ENCODE peak calls at places on chromosomes 3 and 15, in ten cellular contexts. S is BE2C; M is right atrium auricular region; N is breast epithelium; I is pancreas; Y is heart right ventricle; Z is mesendoderm; H is tibial nerve; P is CD8-positive, alpha-beta T cell; X is GM23248. A is an unnamed sample. For H3K4me1, the result is how much of the 10 kb centered on the place peaks cover.

GRCh38 chr3:152076148-152076547 is 192.6 kb upstream of the MBNL1 start:
- DNase-seq in S (no peak), M (no peak), N (no peak), I (no peak), Y (no peak), Z (no peak), H (no peak), P (no peak), X (peak), A (no peak)

GRCh38 chr3:185733980-185734724 is 90.7 kb downstream of the IGF2BP2 start:
- DNase-seq in S (peak), M (no peak), N (peak), I (no peak), Y (no peak), Z (peak), H (peak), P (no peak), X (peak), A (peak)

GRCh38 chr3:54591157-54591556 is 336.7 kb downstream of the LRTM1 start:
- DNase-seq in S (no peak), M (no peak), N (no peak), I (no peak), Y (no peak), Z (no peak), H (no peak), P (no peak), X (no peak), A (no peak)

GRCh38 chr15:41917767-41918430 is 24.0 kb upstream of the SPTBN5 start:
- DNase-seq in S (peak), M (peak), N (no peak), I (peak), Y (peak), Z (no peak), H (no peak), P (no peak), X (peak), A (peak)

GRCh38 chr3:98563661-98564281 is 29.6 kb downstream of the CPOX start:
- DNase-seq in S (no peak), M (no peak), N (no peak), I (no peak), Y (no peak), Z (no peak), H (no peak), P (no peak), X (peak), A (no peak)

GRCh38 chr3:1439395-1439794 is 346.6 kb downstream of the CNTN6 start:
- DNase-seq in S (peak), M (no peak), N (no peak), I (peak), Y (no peak), Z (peak), H (no peak), P (no peak), X (no peak), A (peak)

GRCh38 chr3:177211503-177212277 is 14.4 kb upstream of the TBL1XR1 start:
- DNase-seq in S (no peak), M (no peak), N (peak), I (no peak), Y (no peak), Z (no peak), H (no peak), P (no peak), X (no peak), A (peak)

GRCh38 chr15:62795171-62795570 is 247.4 kb upstream of the TPM1 start:
- DNase-seq in S (no peak), M (no peak), N (no peak), I (no peak), Y (no peak), Z (no peak), H (no peak), P (no peak), X (no peak), A (no peak)

GRCh38 chr3:121414924-121415323 is 130.9 kb downstream of the POLQ start:
- DNase-seq in S (no peak), M (no peak), N (no peak), I (no peak), Y (no peak), Z (peak), H (no peak), P (no peak), X (no peak), A (no peak)

GRCh38 chr15:71538922-71539321 is 271.4 kb upstream of the NR2E3 start:
- DNase-seq in S (no peak), M (no peak), N (no peak), I (no peak), Y (no peak), Z (no peak), H (no peak), P (no peak), X (no peak), A (no peak)

GRCh38 chr3:189365609-189366564 is 194.1 kb downstream of the TPRG1 start:
- DNase-seq in S (no peak), M (no peak), N (no peak), I (no peak), Y (no peak), Z (no peak), H (no peak), P (no peak), X (peak), A (no peak)

GRCh38 chr3:117019082-117019713 is 309.6 kb downstream of the TUSC7 start:
- DNase-seq in S (peak), M (peak), N (peak), I (no peak), Y (peak), Z (peak), H (peak), P (no peak), X (peak), A (peak)

GRCh38 chr15:40309344-40309862 is 1.7 kb upstream of the PLCB2 start:
- DNase-seq in S (no peak), M (no peak), N (no peak), I (no peak), Y (no peak), Z (no peak), H (no peak), P (no peak), X (no peak), A (no peak)

GRCh38 chr15:62807539-62808130 is 234.9 kb upstream of the TPM1 start:
- DNase-seq in S (peak), M (no peak), N (no peak), I (no peak), Y (no peak), Z (peak), H (no peak), P (no peak), X (no peak), A (no peak)

GRCh38 chr15:56243117-56243773 is 434 bp downstream of the RFX7 start:
- DNase-seq in S (peak), M (no peak), N (peak), I (peak), Y (peak), Z (peak), H (peak), P (no peak), X (peak), A (peak)

GRCh38 chr3:167863811-167864558 is 128.5 kb downstream of the SERPINI1 start:
- DNase-seq in S (no peak), M (no peak), N (no peak), I (no peak), Y (peak), Z (no peak), H (no peak), P (no peak), X (no peak), A (no peak)

GRCh38 chr3:132268956-132269355 is 48.3 kb upstream of the ACP3 start:
- DNase-seq in S (no peak), M (no peak), N (no peak), I (no peak), Y (no peak), Z (peak), H (no peak), P (no peak), X (peak), A (no peak)

GRCh38 chr15:60798821-60799220 is 319.9 kb upstream of the ICE2 start:
- DNase-seq in S (no peak), M (no peak), N (no peak), I (no peak), Y (no peak), Z (no peak), H (no peak), P (no peak), X (peak), A (no peak)

GRCh38 chr3:27581852-27582251 is 97.7 kb upstream of the SLC4A7 start:
- DNase-seq in S (no peak), M (no peak), N (no peak), I (no peak), Y (no peak), Z (no peak), H (no peak), P (no peak), X (no peak), A (no peak)

GRCh38 chr15:55907797-55908196 is 85.6 kb downstream of the NEDD4 start:
- DNase-seq in S (no peak), M (no peak), N (no peak), I (no peak), Y (no peak), Z (no peak), H (no peak), P (no peak), X (peak), A (no peak)

GRCh38 chr15:50109086-50109987 is 9.7 kb downstream of the ATP8B4 start:
- DNase-seq in S (no peak), M (no peak), N (no peak), I (no peak), Y (no peak), Z (no peak), H (no peak), P (no peak), X (peak), A (no peak)

GRCh38 chr3:16412192-16412808 is 101.2 kb downstream of the RFTN1 start:
- DNase-seq in S (no peak), M (no peak), N (no peak), I (no peak), Y (no peak), Z (no peak), H (no peak), P (no peak), X (no peak), A (no peak)

GRCh38 chr3:31614162-31614921 is 81.6 kb downstream of the STT3B start:
- DNase-seq in S (no peak), M (no peak), N (no peak), I (no peak), Y (no peak), Z (no peak), H (no peak), P (no peak), X (peak), A (no peak)

GRCh38 chr3:120450261-120450913 is 405 bp downstream of the FSTL1 start:
- DNase-seq in S (peak), M (no peak), N (no peak), I (peak), Y (peak), Z (peak), H (peak), P (no peak), X (peak), A (peak)

GRCh38 chr3:177830411-177830849 is 633.1 kb upstream of the TBL1XR1 start:
- DNase-seq in S (no peak), M (no peak), N (peak), I (no peak), Y (no peak), Z (no peak), H (peak), P (no peak), X (peak), A (no peak)

GRCh38 chr3:8164145-8164544 is 337.5 kb upstream of the LMCD1 start:
- DNase-seq in S (no peak), M (no peak), N (no peak), I (no peak), Y (no peak), Z (no peak), H (no peak), P (no peak), X (no peak), A (no peak)

GRCh38 chr3:176514297-176514696 is 683.0 kb downstream of the TBL1XR1 start:
- DNase-seq in S (peak), M (no peak), N (no peak), I (no peak), Y (no peak), Z (peak), H (no peak), P (no peak), X (peak), A (no peak)

GRCh38 chr3:149959443-149959842 is 11.3 kb downstream of the PFN2 start:
- DNase-seq in S (no peak), M (no peak), N (no peak), I (no peak), Y (no peak), Z (no peak), H (no peak), P (no peak), X (peak), A (no peak)

GRCh38 chr3:62955126-62955525 is 79.9 kb upstream of the CADPS start:
- DNase-seq in S (no peak), M (no peak), N (no peak), I (no peak), Y (no peak), Z (peak), H (no peak), P (no peak), X (no peak), A (no peak)

GRCh38 chr3:127538569-127538968 is 52.0 kb downstream of the TPRA1 start:
- DNase-seq in S (no peak), M (no peak), N (no peak), I (no peak), Y (no peak), Z (no peak), H (no peak), P (no peak), X (no peak), A (no peak)
- H3K4me1 ChIP-seq in S (under half), M (under half), N (under half), I (under half), Y (under half), Z (under half), H (under half), P (under half), X (under half), A (under half)

GRCh38 chr3:58417075-58417474 is 16.6 kb downstream of the PDHB start:
- DNase-seq in S (no peak), M (no peak), N (no peak), I (no peak), Y (no peak), Z (no peak), H (no peak), P (no peak), X (no peak), A (no peak)
- H3K4me1 ChIP-seq in S (under half), M (under half), N (under half), I (under half), Y (under half), Z (under half), H (under half), P (under half), X (under half), A (under half)

DNA sequence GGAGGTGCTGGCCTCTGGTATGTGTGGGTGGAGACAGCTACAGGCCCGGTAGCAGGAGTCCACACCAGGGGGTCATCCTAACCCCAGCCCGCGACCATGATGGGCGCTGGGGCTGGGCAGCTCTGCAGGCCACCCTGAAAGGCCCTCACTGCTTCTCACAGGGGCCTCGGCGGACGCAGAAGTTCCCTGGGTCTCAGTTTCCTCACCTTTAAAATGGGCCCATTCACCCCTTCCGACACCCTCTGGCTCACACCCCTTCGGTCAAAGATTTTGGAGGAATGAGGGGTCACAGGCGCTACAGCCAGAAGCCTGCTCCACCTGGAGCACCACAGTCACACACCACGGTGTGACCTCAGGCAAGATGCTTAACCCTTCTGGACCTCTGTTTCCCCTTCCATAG is 8.0 kb downstream of the PLXND1 start:
- DNase-seq in S (no peak), M (no peak), N (no peak), I (no peak), Y (no peak), Z (no peak), H (no peak), P (no peak), X (no peak), A (no peak)
- H3K4me1 ChIP-seq in S (under half), M (half or more), N (under half), I (under half), Y (under half), Z (under half), H (under half), P (under half), X (half or more), A (half or more)

DNA sequence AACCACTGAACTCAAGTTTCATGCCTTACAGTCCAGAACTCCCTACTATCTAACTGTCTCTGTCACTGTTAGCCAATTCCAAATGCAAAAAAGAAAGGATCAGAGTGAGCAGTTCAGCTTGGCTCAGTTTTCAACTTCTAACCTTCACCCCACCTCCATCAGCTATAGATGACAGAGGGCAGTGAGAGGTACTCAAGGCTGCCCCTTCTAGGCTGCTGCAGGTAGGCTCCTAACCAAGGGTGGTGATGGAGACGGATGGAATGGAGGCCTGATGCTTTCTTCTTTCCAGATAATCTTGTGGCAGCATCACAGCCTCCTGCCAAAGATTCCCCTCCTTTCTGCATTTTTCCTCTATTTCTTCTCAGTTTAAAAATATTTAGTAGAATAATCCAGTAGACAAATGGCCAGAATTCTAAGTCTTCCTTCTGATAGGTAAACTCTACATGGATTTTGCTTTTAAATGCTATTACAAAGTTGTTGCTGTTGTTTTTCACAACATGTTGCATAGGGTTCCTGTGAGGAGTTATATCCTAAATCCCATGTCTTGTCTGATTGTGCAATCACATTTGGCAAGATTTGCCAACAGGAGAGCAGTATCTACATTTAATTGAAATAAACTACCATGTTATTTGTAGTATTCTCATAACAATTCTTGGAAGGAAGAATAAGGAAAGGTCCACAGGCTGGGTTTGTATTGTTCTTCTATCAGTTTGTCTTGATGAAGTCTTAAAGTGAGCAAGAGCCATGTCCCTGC is 301.6 kb upstream of the TRIM42 start:
- DNase-seq in S (no peak), M (no peak), N (no peak), I (no peak), Y (no peak), Z (no peak), H (no peak), P (no peak), X (no peak), A (no peak)
- H3K4me1 ChIP-seq in S (under half), M (under half), N (under half), I (under half), Y (under half), Z (under half), H (under half), P (under half), X (under half), A (under half)

DNA sequence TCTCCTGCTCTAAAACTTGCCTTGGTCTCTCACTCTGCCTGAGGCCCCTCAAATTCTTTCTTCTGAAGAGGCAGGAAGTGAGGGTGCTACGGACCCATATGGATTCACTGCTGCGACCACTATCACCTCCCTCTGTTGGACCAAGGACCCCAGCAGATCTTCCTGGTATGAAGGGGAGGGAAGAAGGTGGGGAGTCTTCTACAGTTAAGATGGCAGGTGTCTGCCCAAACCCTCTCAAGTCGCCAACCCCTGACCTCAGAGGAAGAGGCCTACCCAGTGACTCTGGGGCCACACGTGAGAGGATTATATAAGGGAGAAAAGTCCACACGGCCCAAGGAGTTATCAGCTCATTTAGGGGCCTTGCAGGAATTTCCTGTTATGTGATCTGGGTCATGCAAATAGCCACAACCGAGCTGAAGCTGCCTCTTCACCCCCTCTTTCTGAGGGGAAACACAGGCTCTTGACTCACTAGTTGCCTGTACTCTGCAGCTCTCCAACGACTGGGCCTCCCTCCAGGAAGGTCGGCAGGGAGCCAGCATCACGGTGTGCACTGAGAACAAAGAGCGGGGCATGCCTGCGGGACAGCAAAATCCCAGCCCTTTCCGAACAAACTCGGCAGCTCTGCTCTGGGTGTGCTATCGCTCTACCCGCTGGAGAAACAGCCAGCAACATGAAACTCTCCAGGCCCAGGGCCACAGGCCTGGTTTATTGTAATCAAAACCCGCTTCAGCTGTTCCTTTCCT is 116.0 kb downstream of the XXYLT1 start:
- DNase-seq in S (peak), M (peak), N (peak), I (peak), Y (peak), Z (peak), H (peak), P (no peak), X (peak), A (peak)
- H3K4me1 ChIP-seq in S (half or more), M (half or more), N (under half), I (under half), Y (under half), Z (under half), H (under half), P (under half), X (under half), A (half or more)

GRCh38 chr15:66877558-66878285 is 175.7 kb downstream of the SMAD6 start:
- DNase-seq in S (no peak), M (peak), N (no peak), I (no peak), Y (peak), Z (no peak), H (peak), P (no peak), X (no peak), A (no peak)

GRCh38 chr15:66879968-66880367 is 177.9 kb downstream of the SMAD6 start:
- DNase-seq in S (no peak), M (peak), N (no peak), I (no peak), Y (no peak), Z (no peak), H (peak), P (no peak), X (peak), A (no peak)

GRCh38 chr15:66879511-66879910 is 177.5 kb downstream of the SMAD6 start:
- DNase-seq in S (no peak), M (peak), N (no peak), I (no peak), Y (no peak), Z (no peak), H (no peak), P (no peak), X (no peak), A (no peak)

GRCh38 chr15:66880380-66881155 is 178.5 kb downstream of the SMAD6 start:
- DNase-seq in S (no peak), M (peak), N (no peak), I (no peak), Y (no peak), Z (no peak), H (peak), P (no peak), X (no peak), A (no peak)

GRCh38 chr15:66878761-66879160 is 176.7 kb downstream of the SMAD6 start:
- DNase-seq in S (no peak), M (peak), N (no peak), I (no peak), Y (peak), Z (no peak), H (no peak), P (no peak), X (no peak), A (no peak)
- H3K4me1 ChIP-seq in S (under half), M (half or more), N (under half), I (under half), Y (under half), Z (under half), H (under half), P (under half), X (under half), A (under half)

GRCh38 chr15:88985547-88986393 is 72.6 kb upstream of the MFGE8 start:
- DNase-seq in S (no peak), M (no peak), N (no peak), I (no peak), Y (no peak), Z (peak), H (no peak), P (no peak), X (no peak), A (no peak)
- H3K4me1 ChIP-seq in S (under half), M (under half), N (under half), I (under half), Y (under half), Z (under half), H (under half), P (under half), X (under half), A (under half)

DNA sequence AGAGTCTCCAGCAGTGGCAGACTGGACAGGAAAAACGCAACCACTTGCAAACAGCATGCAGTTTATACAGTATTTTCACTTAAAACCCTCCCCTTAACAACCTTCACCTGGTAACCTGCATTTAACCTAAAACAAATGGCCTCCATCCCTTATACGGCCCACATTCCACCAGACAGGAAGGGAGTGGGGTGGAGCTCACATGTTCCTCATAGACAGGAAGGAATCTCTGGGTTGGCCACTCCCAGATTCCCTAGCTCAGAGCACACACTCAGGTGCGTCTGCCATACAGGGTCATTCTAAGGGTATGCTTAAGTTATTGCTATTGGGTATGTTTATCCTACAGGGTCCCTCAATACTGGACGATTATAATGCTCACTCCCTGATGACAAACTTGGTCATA is 16.8 kb upstream of the ABHD2 start:
- DNase-seq in S (no peak), M (no peak), N (no peak), I (no peak), Y (no peak), Z (peak), H (no peak), P (no peak), X (no peak), A (no peak)
- H3K4me1 ChIP-seq in S (under half), M (under half), N (under half), I (under half), Y (under half), Z (under half), H (under half), P (under half), X (under half), A (under half)